ENCODE peak calls at places on chromosomes 12 and 14, in four cellular contexts. G is H9, T is H1, M is IMR-90. Z is an unnamed sample.

GRCh38 chr12:68276400-68276930 is 23.1 kb upstream of the IL22 start:
- DNase-seq in G (no peak), T (no peak), M (no peak), Z (no peak)

GRCh38 chr12:95837240-95838038 is 21.3 kb upstream of the SNRPF start:
- DNase-seq in G (no peak), T (no peak), M (no peak), Z (no peak)

GRCh38 chr12:52682381-52682660 is 2.1 kb upstream of the KRT1 start:
- DNase-seq in G (no peak), T (no peak), M (no peak), Z (no peak)

GRCh38 chr12:100128509-100128908 is 14.2 kb downstream of the BLTP3B start:
- DNase-seq in G (peak; percentile 69), T (no peak), M (peak; percentile 41), Z (peak; percentile 85)

GRCh38 chr12:119082496-119082895 is 96.2 kb upstream of the HSPB8 start:
- DNase-seq in G (no peak), T (no peak), M (no peak), Z (no peak)

GRCh38 chr12:44148936-44149335 is 313.1 kb downstream of the TMEM117 start:
- DNase-seq in G (no peak), T (no peak), M (no peak), Z (no peak)

GRCh38 chr14:62143235-62143634 is 381.0 kb downstream of the SNAPC1 start:
- DNase-seq in G (no peak), T (no peak), M (peak; percentile 68), Z (no peak)

GRCh38 chr12:38771871-38772270 is 133.5 kb downstream of the CPNE8 start:
- DNase-seq in G (no peak), T (no peak), M (no peak), Z (no peak)

DNA sequence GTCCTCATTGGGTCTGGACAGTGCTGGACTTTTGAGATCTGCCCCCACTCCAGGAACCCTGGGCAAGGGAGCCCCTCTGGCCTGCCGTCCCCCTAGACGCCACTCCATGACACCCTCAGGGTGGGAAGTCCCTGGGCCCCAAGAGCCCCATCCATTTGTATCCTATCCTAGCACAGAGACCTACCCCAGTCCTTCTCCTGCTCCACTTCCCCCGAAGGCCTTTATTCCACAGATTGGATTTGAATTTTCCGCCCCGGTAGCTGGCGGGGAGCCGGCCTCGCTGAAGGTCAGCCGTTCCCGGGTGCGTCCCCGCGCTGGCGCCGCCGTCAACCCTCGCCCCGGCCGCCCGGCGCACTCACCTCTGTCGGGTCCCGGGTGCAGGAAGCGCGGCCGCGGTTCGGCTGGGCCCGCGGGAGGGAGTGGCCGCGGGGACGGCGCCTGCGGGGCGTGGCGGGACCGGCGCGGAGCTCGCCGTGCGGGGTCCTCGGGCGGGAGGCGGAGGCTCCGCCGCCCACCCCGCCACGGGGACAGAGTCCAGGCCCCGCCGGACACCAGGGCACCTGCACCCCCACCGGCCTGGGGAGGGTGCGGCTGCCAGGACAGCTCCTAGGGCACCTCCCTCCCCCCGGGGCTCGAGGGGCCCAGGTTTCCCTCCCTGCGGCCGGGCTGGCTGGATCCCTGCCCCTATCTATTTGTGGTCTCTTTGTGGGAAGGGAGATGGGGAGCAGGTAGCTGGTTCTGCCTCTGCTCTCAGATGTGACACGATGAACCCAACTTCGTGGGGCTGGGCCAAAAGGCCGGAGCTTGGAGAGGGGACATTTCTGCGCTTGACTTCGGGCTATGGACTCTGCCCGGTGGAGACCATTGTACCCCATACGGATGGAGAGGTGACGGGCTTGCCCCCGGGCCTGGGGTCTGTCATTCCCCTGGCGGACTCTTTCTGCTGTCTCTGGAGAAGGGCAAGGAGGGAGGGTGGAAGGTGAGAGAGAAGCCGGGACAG is 19.9 kb upstream of the GPR68 start:
- DNase-seq in G (peak; percentile 41), T (no peak), M (no peak), Z (no peak)
- H4K8ac ChIP-seq in G (no peak overlapping the region), T (no peak overlapping the region), M (no peak overlapping the region), Z (no peak overlapping the region)

GRCh38 chr14:104280085-104280901 is 141.9 kb downstream of the KIF26A start:
- DNase-seq in G (peak; percentile 25), T (no peak), M (no peak), Z (no peak)

GRCh38 chr14:104280902-104281767 is 142.7 kb downstream of the KIF26A start:
- DNase-seq in G (peak; percentile 20), T (no peak), M (no peak), Z (no peak)

GRCh38 chr14:104283197-104284106 is 145.1 kb downstream of the KIF26A start:
- DNase-seq in G (peak; percentile 23), T (no peak), M (no peak), Z (no peak)

GRCh38 chr14:104282332-104283196 is 144.2 kb downstream of the KIF26A start:
- DNase-seq in G (peak; percentile 15), T (no peak), M (no peak), Z (no peak)

DNA sequence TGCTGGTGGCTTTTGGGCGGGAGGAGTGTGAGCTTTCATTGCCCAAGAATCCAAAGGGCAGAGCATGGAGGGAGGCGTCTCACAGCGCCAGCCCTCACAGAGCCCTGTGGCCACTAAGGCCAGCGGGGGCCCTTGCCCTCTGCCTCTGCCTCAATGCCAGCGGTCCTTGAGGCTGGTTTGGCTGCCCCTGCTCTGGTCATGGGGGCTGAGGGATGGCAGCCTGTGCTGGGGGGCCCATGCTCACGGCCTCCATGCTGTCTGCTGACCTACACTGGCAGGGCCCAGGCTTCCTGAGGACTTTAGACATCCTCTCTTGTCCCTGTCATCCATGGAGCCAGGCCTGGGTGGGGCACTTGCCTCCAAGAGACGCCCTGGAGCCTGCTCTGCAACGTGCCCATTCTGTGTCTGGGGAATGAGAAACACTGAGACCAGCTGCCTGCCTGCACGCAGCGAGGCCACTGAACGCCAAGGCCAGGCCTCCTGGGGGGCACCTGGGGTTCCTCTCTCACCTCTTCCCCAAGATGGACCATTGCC is 143.4 kb downstream of the KIF26A start:
- DNase-seq in G (peak; percentile 18), T (no peak), M (no peak), Z (no peak)
- H2BK120ac ChIP-seq in G (no peak overlapping the region), T (no peak overlapping the region), M (no peak overlapping the region), Z (no peak overlapping the region)

GRCh38 chr14:95128140-95128539 is 29.2 kb downstream of the DICER1 start:
- DNase-seq in G (no peak), T (no peak), M (no peak), Z (no peak)
- H4K5ac ChIP-seq in G (no peak overlapping the region), T (no peak overlapping the region), M (no peak overlapping the region), Z (no peak overlapping the region)

DNA sequence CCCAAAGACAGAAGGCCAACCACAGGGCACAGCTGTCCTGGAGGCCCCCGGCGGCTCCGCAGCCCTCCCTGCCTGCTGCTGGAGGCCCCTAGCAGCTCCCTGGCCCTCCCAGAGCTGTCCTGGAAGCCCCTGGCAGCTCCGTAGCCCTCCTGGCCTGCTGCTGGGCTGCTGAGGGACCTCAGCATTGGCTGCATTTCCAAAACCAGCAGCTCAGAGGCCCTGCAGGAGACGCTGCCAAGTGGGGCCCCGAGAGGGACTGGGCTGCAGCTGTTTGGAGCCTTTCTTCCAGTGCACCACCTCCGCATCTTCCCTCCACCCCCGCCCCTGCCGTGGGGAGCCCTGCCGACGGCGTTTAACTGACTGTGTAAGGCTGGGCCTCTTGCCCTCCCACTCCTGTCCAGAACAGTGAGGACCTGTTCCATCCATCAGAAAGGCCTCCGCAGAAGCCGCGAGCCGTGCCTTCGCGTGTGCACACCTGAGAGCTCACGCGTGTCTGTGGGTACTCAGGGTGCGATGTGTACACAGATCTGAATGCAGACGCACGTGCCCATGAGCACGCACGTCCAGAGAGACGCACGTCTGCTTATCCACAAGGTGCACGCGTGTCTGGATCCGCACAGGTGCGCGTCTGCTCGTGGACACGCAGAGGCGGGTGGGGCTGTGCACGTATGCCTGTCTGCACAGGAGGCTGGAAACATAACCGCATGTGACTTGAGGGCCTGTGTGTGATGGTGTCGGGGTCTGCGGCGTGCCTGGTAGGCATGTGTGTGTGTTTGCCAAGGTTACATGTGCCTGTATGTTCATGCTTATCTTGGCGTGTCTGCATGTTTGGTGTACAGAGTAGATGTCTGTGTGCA is 57.0 kb upstream of the FBRSL1 start:
- DNase-seq in G (no peak), T (no peak), M (peak; percentile 15), Z (no peak)
- H4K8ac ChIP-seq in G (no peak overlapping the region), T (peak overlapping the region; percentile 12), M (no peak overlapping the region), Z (no peak overlapping the region)

DNA sequence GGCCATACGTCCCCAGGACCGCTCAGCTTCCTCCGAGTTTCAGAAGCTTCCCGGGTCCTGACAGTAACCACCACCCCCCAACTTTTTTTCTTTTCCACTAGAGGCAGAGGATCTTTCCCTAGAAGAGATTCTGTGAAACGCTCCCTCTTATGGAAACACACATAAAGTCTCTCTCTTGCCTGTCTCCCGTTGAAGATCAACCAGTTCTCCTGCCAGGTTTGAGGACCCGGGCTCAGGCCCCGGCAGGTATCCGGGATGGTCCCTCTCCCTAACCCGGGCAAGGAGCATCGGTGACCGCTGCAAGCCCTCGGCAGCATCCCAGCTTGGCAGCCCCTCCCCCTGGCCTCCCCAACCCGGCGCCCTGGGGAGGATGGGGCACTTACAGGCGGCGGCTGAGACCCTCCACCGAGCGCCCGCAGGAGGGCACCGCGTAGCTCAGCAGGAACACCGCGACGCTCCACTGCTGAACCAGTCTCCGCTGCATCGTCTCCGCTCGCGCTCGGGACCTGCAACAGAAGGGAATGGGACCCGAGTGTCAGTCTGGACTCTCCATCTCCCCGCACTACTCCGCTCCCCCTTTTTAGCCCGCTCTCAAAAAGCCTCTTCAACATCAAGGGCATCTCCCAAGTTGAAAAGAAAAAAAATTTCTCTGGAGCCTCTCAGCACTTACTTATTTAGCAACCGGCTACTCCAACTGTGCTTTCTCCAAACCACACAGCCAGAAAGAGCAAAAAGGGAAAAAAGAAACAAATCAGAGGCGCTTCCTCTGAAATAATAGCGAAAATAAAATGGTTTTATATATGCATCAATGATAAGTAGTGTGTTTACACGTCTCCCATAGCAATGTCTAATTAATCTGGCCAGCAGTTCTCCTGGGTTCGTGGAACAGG is 3.3 kb downstream of the PTHLH start:
- DNase-seq in G (peak; percentile 53), T (no peak), M (peak; percentile 29), Z (peak; percentile 46)
- H2BK120ac ChIP-seq in G (no peak overlapping the region), T (no peak overlapping the region), M (peak overlapping the region; percentile 26), Z (no peak overlapping the region)

GRCh38 chr12:2126676-2127406 is 74.1 kb downstream of the CACNA1C start:
- DNase-seq in G (no peak), T (no peak), M (no peak), Z (no peak)
- H4K5ac ChIP-seq in G (no peak overlapping the region), T (no peak overlapping the region), M (no peak overlapping the region), Z (no peak overlapping the region)

DNA sequence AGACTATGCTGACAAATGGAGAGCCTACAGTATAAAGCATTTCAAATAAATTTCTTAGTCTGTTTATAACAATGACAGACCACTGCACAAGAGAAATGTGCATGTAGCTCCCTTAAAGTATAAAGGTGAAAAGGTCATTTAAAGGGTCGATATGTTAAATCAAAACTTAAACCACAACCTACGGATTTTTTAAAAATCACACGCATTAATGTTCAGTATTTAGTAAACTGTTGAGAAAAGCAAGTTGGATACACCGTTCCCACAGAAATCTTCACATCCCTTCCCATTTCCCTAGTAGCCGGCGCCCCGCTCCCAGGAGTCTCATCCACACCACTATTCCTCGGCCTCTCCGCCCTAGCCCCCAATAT is 614 bp downstream of the FKBP3 start:
- DNase-seq in G (no peak), T (no peak), M (no peak), Z (no peak)
- H4K8ac ChIP-seq in G (no peak overlapping the region), T (peak overlapping the region; percentile 95), M (peak overlapping the region; percentile 97), Z (no peak overlapping the region)

Z was measured in mesendoderm.